ENCODE peak calls at places on chromosomes 7 and 10, in seven cellular contexts. Y is dorsolateral prefrontal cortex, M is fibroblast of lung, D is foreskin fibroblast, E is hepatocyte, S is lower leg skin, G is astrocyte of the spinal cord. V is an unnamed sample.

GRCh38 chr10:75404335-75405200 is 3.0 kb upstream of the ZNF503 start:
- DNase-seq in Y (no peak), M (no peak), D (no peak), E (peak), S (no peak), G (no peak), V (no peak)

GRCh38 chr7:1242601-1243289 is 10.1 kb downstream of the UNCX start:
- DNase-seq in Y (no peak), M (no peak), D (no peak), E (no peak), S (no peak), G (no peak), V (no peak)

GRCh38 chr10:33249137-33249536 is 85.3 kb downstream of the NRP1 start:
- DNase-seq in Y (no peak), M (no peak), D (no peak), E (no peak), S (no peak), G (no peak), V (no peak)

GRCh38 chr10:73493781-73494180 is 2.0 kb downstream of the PPP3CB start:
- DNase-seq in Y (no peak), M (peak), D (peak), E (no peak), S (no peak), G (peak), V (no peak)

GRCh38 chr7:87113077-87113476 is 39.2 kb upstream of the DMTF1 start:
- DNase-seq in Y (no peak), M (peak), D (no peak), E (no peak), S (no peak), G (peak), V (no peak)

GRCh38 chr7:120877706-120878105 is 19.8 kb upstream of the TSPAN12 start:
- DNase-seq in Y (no peak), M (peak), D (no peak), E (no peak), S (no peak), G (no peak), V (no peak)

GRCh38 chr10:31620236-31621151 is 301.5 kb downstream of the ZEB1 start:
- DNase-seq in Y (no peak), M (peak), D (no peak), E (no peak), S (peak), G (peak), V (peak)

GRCh38 chr7:131769241-131769640 is 212.8 kb upstream of the PODXL start:
- DNase-seq in Y (no peak), M (no peak), D (no peak), E (no peak), S (no peak), G (no peak), V (peak)

GRCh38 chr10:14325325-14325955 is 5.3 kb downstream of the FRMD4A start:
- DNase-seq in Y (no peak), M (peak), D (no peak), E (peak), S (peak), G (peak), V (no peak)

GRCh38 chr7:108455833-108456677 is at the start of gene NRCAM:
- DNase-seq in Y (peak), M (peak), D (peak), E (peak), S (no peak), G (peak), V (no peak)

GRCh38 chr10:14645239-14645960 is 129.3 kb downstream of the FAM107B start:
- DNase-seq in Y (no peak), M (no peak), D (no peak), E (no peak), S (no peak), G (no peak), V (no peak)

GRCh38 chr7:50364645-50365044 is 60.1 kb downstream of the IKZF1 start:
- DNase-seq in Y (no peak), M (no peak), D (no peak), E (no peak), S (no peak), G (no peak), V (no peak)

GRCh38 chr7:157445956-157446295 is 109.1 kb downstream of the DNAJB6 start:
- DNase-seq in Y (no peak), M (no peak), D (no peak), E (no peak), S (no peak), G (no peak), V (no peak)

GRCh38 chr7:158723714-158724385 is 19.2 kb upstream of the NCAPG2 start:
- DNase-seq in Y (no peak), M (no peak), D (no peak), E (no peak), S (no peak), G (no peak), V (no peak)

GRCh38 chr7:159127691-159128642 is 16.7 kb downstream of the VIPR2 start:
- DNase-seq in Y (no peak), M (no peak), D (no peak), E (no peak), S (no peak), G (no peak), V (no peak)

GRCh38 chr10:128152741-128153583 is 26.7 kb upstream of the MKI67 start:
- DNase-seq in Y (no peak), M (no peak), D (no peak), E (no peak), S (no peak), G (no peak), V (no peak)

GRCh38 chr10:77513783-77514331 is 123.8 kb downstream of the KCNMA1 start:
- DNase-seq in Y (peak), M (peak), D (peak), E (peak), S (no peak), G (peak), V (no peak)

GRCh38 chr7:93715234-93715633 is 140.7 kb upstream of the CALCR start:
- DNase-seq in Y (no peak), M (peak), D (peak), E (peak), S (peak), G (peak), V (no peak)

GRCh38 chr10:129605266-129605985 is 138.4 kb downstream of the MGMT start:
- DNase-seq in Y (no peak), M (peak), D (no peak), E (no peak), S (no peak), G (no peak), V (no peak)

GRCh38 chr7:66246549-66247171 is 41.5 kb downstream of the TPST1 start:
- DNase-seq in Y (no peak), M (no peak), D (no peak), E (no peak), S (no peak), G (no peak), V (no peak)

GRCh38 chr7:70016044-70016770 is 417.9 kb downstream of the AUTS2 start:
- DNase-seq in Y (no peak), M (peak), D (no peak), E (peak), S (no peak), G (peak), V (peak)

GRCh38 chr7:230274-230673 is 37.9 kb downstream of the FAM20C start:
- DNase-seq in Y (no peak), M (no peak), D (no peak), E (no peak), S (no peak), G (no peak), V (no peak)

GRCh38 chr10:129741978-129742741 is 221.9 kb downstream of the EBF3 start:
- DNase-seq in Y (peak), M (no peak), D (no peak), E (no peak), S (no peak), G (no peak), V (no peak)

GRCh38 chr10:125064681-125065492 is 95.5 kb downstream of the CTBP2 start:
- DNase-seq in Y (peak), M (no peak), D (no peak), E (peak), S (no peak), G (peak), V (peak)

GRCh38 chr7:34096135-34096775 is 190.9 kb downstream of the BMPER start:
- DNase-seq in Y (peak), M (peak), D (peak), E (peak), S (peak), G (peak), V (peak)

GRCh38 chr7:42843209-42843800 is 68.6 kb downstream of the C7orf25 start:
- DNase-seq in Y (no peak), M (peak), D (peak), E (peak), S (no peak), G (peak), V (no peak)

GRCh38 chr10:21020545-21020944 is 123.4 kb upstream of the NEBL start:
- DNase-seq in Y (no peak), M (no peak), D (peak), E (peak), S (no peak), G (peak), V (no peak)

GRCh38 chr10:103881420-103882284 is 26.3 kb upstream of the SH3PXD2A start:
- DNase-seq in Y (no peak), M (no peak), D (no peak), E (no peak), S (peak), G (no peak), V (no peak)

GRCh38 chr10:60990663-60991062 is 46.7 kb upstream of the RHOBTB1 start:
- DNase-seq in Y (no peak), M (no peak), D (no peak), E (peak), S (no peak), G (no peak), V (no peak)

GRCh38 chr10:74289956-74290355 is 138.9 kb downstream of the ADK start:
- DNase-seq in Y (no peak), M (peak), D (no peak), E (no peak), S (no peak), G (no peak), V (no peak)

GRCh38 chr10:9188022-9188810 is 1133.7 kb downstream of the GATA3 start:
- DNase-seq in Y (no peak), M (no peak), D (no peak), E (no peak), S (no peak), G (no peak), V (no peak)

GRCh38 chr10:103833731-103834365 is 21.5 kb downstream of the SH3PXD2A start:
- DNase-seq in Y (no peak), M (peak), D (no peak), E (peak), S (peak), G (peak), V (no peak)

GRCh38 chr10:91080776-91081175 is 139.7 kb upstream of the PCGF5 start:
- DNase-seq in Y (no peak), M (no peak), D (no peak), E (no peak), S (no peak), G (no peak), V (no peak)

GRCh38 chr10:91071786-91072185 is 148.7 kb upstream of the PCGF5 start:
- DNase-seq in Y (no peak), M (no peak), D (no peak), E (no peak), S (no peak), G (no peak), V (no peak)

GRCh38 chr10:91073301-91073780 is 147.1 kb upstream of the PCGF5 start:
- DNase-seq in Y (no peak), M (no peak), D (no peak), E (no peak), S (no peak), G (no peak), V (no peak)

GRCh38 chr10:91077549-91078017 is 142.9 kb upstream of the PCGF5 start:
- DNase-seq in Y (no peak), M (peak), D (no peak), E (no peak), S (no peak), G (peak), V (no peak)

GRCh38 chr10:91076991-91077548 is 143.4 kb upstream of the PCGF5 start:
- DNase-seq in Y (no peak), M (no peak), D (no peak), E (no peak), S (no peak), G (no peak), V (no peak)
- H3K4me3 ChIP-seq in Y (no peak), M (no peak), D (no peak), E (no peak), S (no peak), G (no peak), V (no peak)

GRCh38 chr7:36037121-36037662 is 115.9 kb upstream of the EEPD1 start:
- DNase-seq in Y (no peak), M (peak), D (no peak), E (peak), S (peak), G (peak), V (peak)
- TF ChIP-seq CTCF in Y (no peak), M (no peak), D (no peak), E (no peak), S (no peak), G (no peak), V (no peak)

DNA sequence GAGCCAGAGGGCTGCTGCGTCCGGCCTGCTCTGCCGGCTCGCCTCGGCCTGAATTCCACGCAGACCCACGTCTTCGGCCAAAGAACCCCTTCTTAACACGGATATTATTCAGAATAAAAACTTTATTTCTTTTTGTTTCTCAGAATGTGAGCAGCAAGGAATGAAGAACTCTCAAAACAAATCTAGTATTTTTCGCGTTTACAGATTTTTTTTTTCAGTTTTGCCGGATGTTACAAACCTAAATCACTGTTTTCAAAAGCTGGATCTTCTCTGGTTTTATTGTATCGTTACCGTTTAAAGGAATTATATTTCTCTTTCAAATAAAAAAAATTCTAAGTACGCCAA is 4.4 kb upstream of the HOXA2 start:
- DNase-seq in Y (no peak), M (no peak), D (no peak), E (no peak), S (no peak), G (peak), V (no peak)
- H3K4me3 ChIP-seq in Y (no peak), M (peak), D (no peak), E (no peak), S (no peak), G (peak), V (no peak)

DNA sequence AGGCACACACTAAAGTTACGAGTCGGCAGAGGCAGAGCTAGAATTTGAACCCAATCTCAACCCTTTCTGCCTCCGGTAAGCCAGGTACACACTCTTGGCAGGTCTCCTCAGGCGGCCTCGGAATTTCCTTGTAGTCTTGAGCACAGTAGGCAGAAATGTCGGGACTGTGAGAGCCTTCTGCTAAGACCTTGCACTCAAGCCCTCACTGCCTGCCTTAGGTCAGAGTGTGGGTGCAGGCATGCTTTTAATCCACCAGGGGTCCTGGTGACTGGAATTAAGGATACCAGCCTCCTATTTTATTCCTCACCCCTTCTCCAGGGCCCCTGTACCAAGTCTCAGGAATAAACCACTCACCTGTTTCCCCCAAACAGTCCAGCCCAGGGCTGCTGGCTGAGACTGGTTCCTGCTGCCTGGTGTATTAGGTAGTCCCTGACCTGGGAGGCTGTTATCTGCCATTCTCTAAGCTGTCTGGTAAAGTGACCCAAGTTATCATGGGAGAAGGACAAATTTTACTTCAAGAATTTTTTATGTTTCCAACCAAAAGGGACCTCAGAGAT is 855 bp downstream of the ATP6V1F start:
- DNase-seq in Y (no peak), M (peak), D (peak), E (peak), S (no peak), G (peak), V (no peak)
- TF ChIP-seq CTCF in Y (peak), M (peak), D (peak), E (peak), S (no peak), G (peak), V (peak)

GRCh38 chr10:87658858-87659555 is 671 bp upstream of the PAPSS2 start:
- DNase-seq in Y (no peak), M (no peak), D (no peak), E (no peak), S (no peak), G (peak), V (no peak)
- H3K4me3 ChIP-seq in Y (peak), M (no peak), D (peak), E (peak), S (no peak), G (peak), V (peak)

V was measured in AG09309.